ENCODE peak calls at places on chromosome 16, in eight cellular contexts. A is sigmoid colon, H is endothelial cell of umbilical vein, K is transverse colon, M is SK-N-SH, Q is breast epithelium, I is stomach, O is upper lobe of left lung. X is an unnamed sample.

GRCh38 chr16:68128577-68129305 is 43.6 kb downstream of the NFATC3 start:
- DNase-seq in A (no peak), H (peak; percentile 31), K (no peak), M (no peak), Q (no peak), I (no peak), O (no peak), X (no peak)

GRCh38 chr16:82880361-82880760 is 253.6 kb downstream of the CDH13 start:
- DNase-seq in A (no peak), H (no peak), K (no peak), M (no peak), Q (no peak), I (no peak), O (no peak), X (no peak)

GRCh38 chr16:2267913-2268666 is at the start of gene RNPS1:
- DNase-seq in A (peak; percentile 98), H (peak; percentile 96), K (peak; percentile 97), M (peak; percentile 100), Q (peak; percentile 93), I (peak; percentile 98), O (peak; percentile 100), X (peak; percentile 78)

GRCh38 chr16:19472487-19472886 is 49.4 kb downstream of the GDE1 start:
- DNase-seq in A (no peak), H (no peak), K (no peak), M (no peak), Q (no peak), I (no peak), O (no peak), X (no peak)

GRCh38 chr16:85765273-85765672 is 14.4 kb upstream of the C16orf74 start:
- DNase-seq in A (no peak), H (no peak), K (no peak), M (no peak), Q (no peak), I (no peak), O (no peak), X (no peak)

GRCh38 chr16:2468142-2468724 is 2.9 kb upstream of the NTN3 start:
- DNase-seq in A (no peak), H (peak; percentile 14), K (no peak), M (peak; percentile 75), Q (no peak), I (no peak), O (peak; percentile 87), X (no peak)

GRCh38 chr16:87946596-87947350 is 4.5 kb upstream of the BANP start:
- DNase-seq in A (no peak), H (no peak), K (no peak), M (no peak), Q (no peak), I (no peak), O (no peak), X (no peak)

GRCh38 chr16:67173808-67174705 is 3.7 kb downstream of the NOL3 start:
- DNase-seq in A (peak; percentile 96), H (peak; percentile 90), K (peak; percentile 93), M (peak; percentile 90), Q (peak; percentile 81), I (peak; percentile 94), O (peak; percentile 96), X (no peak)

GRCh38 chr16:75011634-75012307 is 12.9 kb downstream of the ZNRF1 start:
- DNase-seq in A (no peak), H (peak; percentile 89), K (no peak), M (no peak), Q (no peak), I (no peak), O (no peak), X (no peak)

GRCh38 chr16:89067677-89068076 is 26.0 kb upstream of the ACSF3 start:
- DNase-seq in A (no peak), H (no peak), K (peak; percentile 71), M (peak; percentile 61), Q (no peak), I (peak; percentile 31), O (peak; percentile 70), X (no peak)

GRCh38 chr16:89069920-89070319 is 23.7 kb upstream of the ACSF3 start:
- DNase-seq in A (no peak), H (no peak), K (no peak), M (no peak), Q (no peak), I (no peak), O (no peak), X (no peak)

GRCh38 chr16:89072216-89073130 is 21.2 kb upstream of the ACSF3 start:
- DNase-seq in A (peak; percentile 79), H (no peak), K (no peak), M (peak; percentile 95), Q (no peak), I (no peak), O (peak; percentile 58), X (no peak)

GRCh38 chr16:89071686-89072182 is 21.9 kb upstream of the ACSF3 start:
- DNase-seq in A (no peak), H (no peak), K (peak; percentile 51), M (peak; percentile 54), Q (no peak), I (no peak), O (no peak), X (no peak)

DNA sequence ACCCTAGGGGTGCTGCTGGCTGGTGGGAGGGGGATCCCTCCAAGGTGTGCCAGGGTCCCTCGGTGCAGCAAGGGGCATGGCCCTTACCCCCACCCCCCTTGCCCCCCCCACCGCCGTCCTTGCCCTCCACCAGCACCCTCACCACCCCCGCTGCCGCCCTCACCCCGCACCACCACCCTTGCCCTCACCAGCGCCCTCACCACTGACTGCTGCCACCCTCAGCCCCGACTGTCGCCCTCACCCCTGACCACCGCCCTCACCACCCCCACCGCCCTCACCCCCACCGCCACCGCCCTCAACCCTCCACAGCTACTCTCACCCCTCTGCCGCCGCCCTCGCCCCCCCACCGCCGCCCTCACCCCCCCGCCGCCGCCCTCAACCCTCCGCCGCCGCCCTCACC is 23.1 kb upstream of the ACSF3 start:
- DNase-seq in A (no peak), H (no peak), K (no peak), M (no peak), Q (no peak), I (no peak), O (peak; percentile 45), X (no peak)
- H3K4me1 ChIP-seq in A (peaks cover 14% of the 10 kb centered on the region), H (no peaks in the 10 kb centered on the region), K (no peaks in the 10 kb centered on the region), M (peaks cover 29% of the 10 kb centered on the region), Q (no peaks in the 10 kb centered on the region), I (peaks cover 22% of the 10 kb centered on the region), O (no peaks in the 10 kb centered on the region), X (no peaks in the 10 kb centered on the region)

DNA sequence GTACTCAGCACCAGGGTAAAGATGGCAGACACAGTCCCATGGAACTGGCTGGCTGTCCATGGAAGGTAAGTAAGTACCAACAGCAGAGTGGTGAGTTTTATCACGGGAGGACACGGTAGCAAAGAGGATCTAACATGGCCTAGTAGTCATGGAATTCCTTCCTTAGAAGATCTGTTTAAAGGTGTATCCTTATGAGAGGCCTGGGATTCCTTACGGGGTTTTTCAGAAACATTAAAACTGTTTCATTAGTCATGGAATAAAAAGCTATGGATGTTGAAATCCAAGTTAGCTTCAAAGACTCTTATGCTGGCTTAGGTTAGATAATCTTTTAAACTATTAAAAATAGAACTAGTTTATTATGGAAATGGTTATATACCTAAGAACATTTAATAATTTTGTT is 7.4 kb downstream of the FTO start:
- DNase-seq in A (no peak), H (no peak), K (no peak), M (no peak), Q (no peak), I (no peak), O (no peak), X (no peak)
- TF ChIP-seq POLR2AphosphoS5 in A (no peak), H (no peak), K (no peak), M (no peak), Q (no peak), I (no peak), O (no peak), X (no peak)

GRCh38 chr16:50197582-50197981 is 44.5 kb downstream of the TENT4B start:
- DNase-seq in A (no peak), H (no peak), K (no peak), M (no peak), Q (no peak), I (no peak), O (no peak), X (no peak)

GRCh38 chr16:50196736-50197135 is 43.6 kb downstream of the TENT4B start:
- DNase-seq in A (no peak), H (no peak), K (no peak), M (no peak), Q (no peak), I (no peak), O (no peak), X (no peak)

GRCh38 chr16:50195276-50195675 is 42.2 kb downstream of the TENT4B start:
- DNase-seq in A (no peak), H (peak; percentile 56), K (no peak), M (no peak), Q (no peak), I (no peak), O (no peak), X (no peak)

GRCh38 chr16:50193594-50193993 is 40.5 kb downstream of the TENT4B start:
- DNase-seq in A (no peak), H (no peak), K (no peak), M (no peak), Q (no peak), I (no peak), O (no peak), X (no peak)

GRCh38 chr16:50195756-50196155 is 42.6 kb downstream of the TENT4B start:
- DNase-seq in A (no peak), H (no peak), K (no peak), M (no peak), Q (no peak), I (no peak), O (no peak), X (no peak)
- H3K27ac ChIP-seq in A (no peak overlapping the region), H (peak overlapping the region; percentile 63), K (no peak overlapping the region), M (peak overlapping the region; percentile 85), Q (no peak overlapping the region), I (no peak overlapping the region), O (no peak overlapping the region), X (no peak overlapping the region)

GRCh38 chr16:10892782-10893181 is 15.8 kb downstream of the CIITA start:
- DNase-seq in A (no peak), H (no peak), K (no peak), M (no peak), Q (no peak), I (no peak), O (no peak), X (no peak)

GRCh38 chr16:10896165-10896564 is 19.2 kb downstream of the CIITA start:
- DNase-seq in A (no peak), H (no peak), K (no peak), M (no peak), Q (no peak), I (no peak), O (no peak), X (no peak)

GRCh38 chr16:10897134-10897533 is 20.1 kb downstream of the CIITA start:
- DNase-seq in A (no peak), H (no peak), K (no peak), M (no peak), Q (no peak), I (no peak), O (no peak), X (no peak)

GRCh38 chr16:10895053-10895946 is 18.3 kb downstream of the CIITA start:
- DNase-seq in A (no peak), H (peak; percentile 22), K (peak; percentile 33), M (no peak), Q (no peak), I (no peak), O (no peak), X (no peak)

DNA sequence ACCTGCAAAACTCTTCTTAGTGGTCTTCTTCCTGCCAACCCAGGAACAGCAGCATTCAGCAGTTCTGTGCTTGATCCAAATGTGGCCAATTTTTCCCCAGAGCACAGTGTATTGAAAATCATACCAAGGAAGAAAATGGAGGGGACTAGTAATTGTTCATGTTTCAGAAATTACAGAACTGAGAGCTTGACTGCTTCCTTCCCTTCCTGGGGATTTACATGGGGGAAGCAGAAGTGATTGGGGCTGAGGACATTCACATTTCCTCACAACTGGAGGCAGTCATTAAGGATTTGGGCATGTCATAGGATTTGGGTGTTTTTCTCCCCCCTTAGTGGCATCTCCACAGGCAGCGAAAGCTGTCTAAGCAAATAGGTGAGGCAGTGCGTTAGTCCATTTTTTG is 19.7 kb downstream of the CIITA start:
- DNase-seq in A (no peak), H (no peak), K (no peak), M (no peak), Q (no peak), I (no peak), O (no peak), X (no peak)
- H3K4me1 ChIP-seq in A (no peaks in the 10 kb centered on the region), H (no peaks in the 10 kb centered on the region), K (no peaks in the 10 kb centered on the region), M (no peaks in the 10 kb centered on the region), Q (no peaks in the 10 kb centered on the region), I (no peaks in the 10 kb centered on the region), O (no peaks in the 10 kb centered on the region), X (no peaks in the 10 kb centered on the region)